ENCODE peak calls at places on chromosomes 13 and 19, in nine cellular contexts. X, U, S, O, R, B, C, L and D are unnamed samples.

GRCh38 chr13:103386341-103386740 is 320.1 kb upstream of the SLC10A2 start:
- DNase-seq in X (no peak), B (no peak), C (no peak), O (no peak), L (no peak), R (no peak), S (no peak), U (no peak), D (no peak)

GRCh38 chr13:64446372-64446771 is 2783.8 kb downstream of the PCDH9 start:
- DNase-seq in U (no peak), B (no peak), L (no peak), O (no peak), X (no peak), R (no peak), S (no peak), C (no peak), D (no peak)

GRCh38 chr19:50518091-50519005 is 4.6 kb upstream of the ASPDH start:
- DNase-seq in X (no peak), R (no peak), L (no peak), O (no peak), U (no peak), B (no peak), C (no peak), S (no peak), D (no peak)

GRCh38 chr13:27396252-27396846 is 28.1 kb upstream of the GTF3A start:
- DNase-seq in R (no peak), L (no peak), O (no peak), U (no peak), X (no peak), B (no peak), C (no peak), S (no peak), D (no peak)

GRCh38 chr19:58228584-58229254 is at the start of gene ZNF544:
- DNase-seq in L (peak; percentile 52), X (peak; percentile 69), O (peak; percentile 43), R (peak; percentile 39), S (peak; percentile 4), C (peak; percentile 36), U (peak; percentile 41), B (peak; percentile 64), D (peak; percentile 13)

GRCh38 chr13:108551674-108552073 is 77.7 kb upstream of the MYO16 start:
- DNase-seq in L (no peak), R (no peak), U (no peak), C (no peak), B (no peak), X (no peak), O (no peak), S (no peak), D (no peak)

GRCh38 chr13:64158910-64159309 is 2743.3 kb upstream of the PCDH20 start:
- DNase-seq in R (no peak), O (no peak), S (no peak), L (no peak), U (no peak), X (no peak), C (no peak), B (no peak), D (peak; percentile 15)

GRCh38 chr13:32940601-32941000 is 75.6 kb upstream of the KL start:
- DNase-seq in S (no peak), C (no peak), O (no peak), U (no peak), R (no peak), X (no peak), B (no peak), L (peak; percentile 15), D (peak; percentile 39)

GRCh38 chr13:66036024-66036614 is 1194.0 kb downstream of the PCDH9 start:
- DNase-seq in B (no peak), R (no peak), L (no peak), C (no peak), S (no peak), O (no peak), X (no peak), U (no peak), D (no peak)

GRCh38 chr13:25738342-25738771 is 313.5 kb downstream of the SHISA2 start:
- DNase-seq in S (no peak), B (no peak), L (no peak), X (no peak), U (no peak), R (peak; percentile 19), C (no peak), O (no peak), D (no peak)

GRCh38 chr19:2546128-2547032 is 70.5 kb downstream of the GADD45B start:
- DNase-seq in L (peak; percentile 86), B (no peak), R (no peak), O (no peak), S (no peak), U (no peak), X (no peak), C (no peak), D (no peak)

GRCh38 chr13:107277911-107278310 is 710.0 kb upstream of the ARGLU1 start:
- DNase-seq in S (no peak), L (no peak), X (no peak), B (no peak), R (no peak), O (no peak), U (no peak), C (no peak), D (no peak)

GRCh38 chr13:48646791-48647190 is 6.9 kb upstream of the CYSLTR2 start:
- DNase-seq in X (no peak), C (no peak), R (no peak), U (no peak), B (no peak), L (no peak), S (no peak), O (no peak), D (no peak)

GRCh38 chr19:405138-405965 is 3.6 kb downstream of the C2CD4C start:
- DNase-seq in L (no peak), O (no peak), C (no peak), U (no peak), S (no peak), R (no peak), B (no peak), X (no peak), D (no peak)

GRCh38 chr13:101623469-101624209 is 171.2 kb downstream of the ITGBL1 start:
- DNase-seq in B (no peak), L (no peak), O (no peak), X (no peak), U (no peak), C (no peak), R (no peak), S (no peak), D (no peak)

GRCh38 chr13:93307166-93307565 is 80.6 kb downstream of the GPC6 start:
- DNase-seq in X (no peak), L (no peak), S (no peak), U (no peak), O (no peak), B (no peak), C (no peak), R (no peak), D (no peak)

GRCh38 chr13:25213716-25214115 is 41.6 kb upstream of the AMER2 start:
- DNase-seq in C (no peak), S (no peak), X (no peak), B (no peak), O (no peak), U (no peak), L (no peak), R (no peak), D (no peak)